ENCODE peak calls at places on chromosomes 11 and 22, in eight cellular contexts. C is body of pancreas, S is spleen, I is K562, U is esophagus muscularis mucosa, P is pancreas, O is adrenal gland, R is stomach. B is an unnamed sample. For H3K4me1, the result is how much of the 10 kb centered on the place peaks cover.

GRCh38 chr11:116605543-116605942 is 167.2 kb downstream of the BUD13 start:
- DNase-seq in S (no peak), I (peak), U (no peak), R (peak), O (peak), P (peak), C (no peak), B (no peak)

GRCh38 chr11:119470316-119471266 is 47.6 kb upstream of the THY1 start:
- DNase-seq in O (peak), C (no peak), R (no peak), P (no peak), I (no peak), S (no peak), U (peak), B (no peak)

GRCh38 chr11:68543594-68543993 is 83.0 kb downstream of the PPP6R3 start:
- DNase-seq in P (no peak), O (no peak), C (no peak), I (no peak), R (no peak), U (no peak), S (no peak), B (no peak)

GRCh38 chr22:37192741-37193140 is 4.7 kb upstream of the C1QTNF6 start:
- DNase-seq in C (no peak), S (no peak), U (no peak), O (no peak), R (no peak), I (no peak), P (no peak), B (no peak)

GRCh38 chr22:19648419-19648929 is 65.8 kb upstream of the SEPTIN5 start:
- DNase-seq in P (no peak), O (no peak), U (no peak), R (no peak), C (no peak), I (peak), S (no peak), B (no peak)

GRCh38 chr11:88284306-88285057 is 53.1 kb downstream of the CTSC start:
- DNase-seq in S (no peak), I (no peak), U (no peak), R (no peak), C (no peak), O (no peak), P (no peak), B (no peak)

GRCh38 chr11:118304227-118304808 is at the start of gene CD3E:
- DNase-seq in I (no peak), O (no peak), U (no peak), R (no peak), C (no peak), S (peak), P (no peak), B (no peak)

GRCh38 chr11:57174656-57175055 is 7.1 kb upstream of the LRRC55 start:
- DNase-seq in I (no peak), C (no peak), P (no peak), R (no peak), O (no peak), U (no peak), S (no peak), B (no peak)

GRCh38 chr22:37044634-37045625 is 6.6 kb upstream of the KCTD17 start:
- DNase-seq in U (no peak), P (no peak), C (no peak), O (no peak), I (no peak), S (no peak), R (no peak), B (no peak)

GRCh38 chr11:13831707-13832106 is 130.8 kb upstream of the SPON1 start:
- DNase-seq in C (peak), I (no peak), U (peak), P (no peak), O (no peak), R (no peak), S (no peak), B (no peak)

GRCh38 chr11:102853055-102853454 is 9.6 kb upstream of the MMP3 start:
- DNase-seq in O (no peak), R (no peak), U (no peak), I (no peak), S (no peak), C (no peak), P (no peak), B (no peak)

GRCh38 chr11:123494195-123495050 is 64.4 kb downstream of the GRAMD1B start:
- DNase-seq in C (no peak), O (peak), R (no peak), S (no peak), I (no peak), P (no peak), U (no peak), B (no peak)

GRCh38 chr11:116697011-116697410 is 75.8 kb downstream of the BUD13 start:
- DNase-seq in P (no peak), C (no peak), S (peak), R (no peak), I (no peak), U (peak), O (no peak), B (no peak)

GRCh38 chr22:37571258-37571991 is 8.5 kb downstream of the LGALS2 start:
- DNase-seq in U (no peak), P (no peak), I (no peak), R (no peak), O (no peak), S (no peak), C (peak), B (no peak)

GRCh38 chr22:40758390-40758789 is 60.8 kb downstream of the SLC25A17 start:
- DNase-seq in U (no peak), O (no peak), I (no peak), R (no peak), S (no peak), C (no peak), P (no peak), B (no peak)

GRCh38 chr11:114610550-114610949 is 15.0 kb upstream of the NXPE4 start:
- DNase-seq in P (no peak), C (no peak), U (peak), I (no peak), R (no peak), S (no peak), O (no peak), B (no peak)

GRCh38 chr22:26845016-26845728 is 187.8 kb downstream of the MIAT start:
- DNase-seq in P (no peak), O (no peak), S (no peak), R (no peak), I (no peak), C (no peak), U (no peak), B (no peak)

GRCh38 chr11:18171377-18172000 is 1.1 kb upstream of the MRGPRX4 start:
- DNase-seq in C (no peak), S (no peak), P (no peak), R (no peak), U (no peak), O (peak), I (peak), B (no peak)

GRCh38 chr11:16603890-16604783 is 134.3 kb upstream of the C11orf58 start:
- DNase-seq in O (peak), C (peak), I (peak), R (peak), U (no peak), S (peak), P (peak), B (peak)

GRCh38 chr11:7422544-7423331 is 62.6 kb upstream of the OLFML1 start:
- DNase-seq in P (no peak), I (no peak), S (no peak), C (no peak), O (no peak), R (no peak), U (peak), B (no peak)

GRCh38 chr22:40855104-40855959 is 1.1 kb downstream of the ST13 start:
- DNase-seq in C (no peak), U (no peak), O (no peak), S (no peak), I (no peak), R (no peak), P (no peak), B (no peak)

GRCh38 chr22:43001271-43002197 is 13.4 kb downstream of the PACSIN2 start:
- DNase-seq in R (no peak), U (no peak), O (no peak), I (no peak), S (no peak), P (no peak), C (no peak), B (peak)

GRCh38 chr11:67434395-67434881 is 3.0 kb downstream of the PTPRCAP start:
- DNase-seq in R (no peak), I (no peak), S (peak), O (no peak), P (no peak), U (no peak), C (no peak), B (no peak)
- H3K4me1 ChIP-seq in R (under half), I (half or more), S (half or more), O (under half), P (under half), U (under half), C (under half), B (under half)

GRCh38 chr11:6350070-6350469 is 29.8 kb upstream of the CAVIN3 start:
- DNase-seq in R (no peak), U (no peak), I (no peak), C (no peak), P (no peak), O (no peak), S (no peak), B (no peak)
- H3K27ac ChIP-seq in R (no peak), U (no peak), I (no peak), C (no peak), P (no peak), O (no peak), S (no peak), B (no peak)

GRCh38 chr11:26996056-26996455 is 2.1 kb downstream of the FIBIN start:
- DNase-seq in S (no peak), O (no peak), I (no peak), C (no peak), R (no peak), P (no peak), U (no peak), B (no peak)

GRCh38 chr11:26993965-26994446 is at the start of gene FIBIN:
- DNase-seq in R (no peak), C (peak), I (no peak), O (no peak), S (peak), U (no peak), P (no peak), B (peak)

GRCh38 chr11:26987726-26988125 is 6.2 kb upstream of the FIBIN start:
- DNase-seq in P (no peak), S (no peak), C (no peak), I (no peak), O (no peak), U (no peak), R (no peak), B (no peak)

GRCh38 chr11:26994579-26995210 is 783 bp downstream of the FIBIN start:
- DNase-seq in I (no peak), C (peak), U (no peak), P (peak), S (peak), O (no peak), R (no peak), B (peak)

DNA sequence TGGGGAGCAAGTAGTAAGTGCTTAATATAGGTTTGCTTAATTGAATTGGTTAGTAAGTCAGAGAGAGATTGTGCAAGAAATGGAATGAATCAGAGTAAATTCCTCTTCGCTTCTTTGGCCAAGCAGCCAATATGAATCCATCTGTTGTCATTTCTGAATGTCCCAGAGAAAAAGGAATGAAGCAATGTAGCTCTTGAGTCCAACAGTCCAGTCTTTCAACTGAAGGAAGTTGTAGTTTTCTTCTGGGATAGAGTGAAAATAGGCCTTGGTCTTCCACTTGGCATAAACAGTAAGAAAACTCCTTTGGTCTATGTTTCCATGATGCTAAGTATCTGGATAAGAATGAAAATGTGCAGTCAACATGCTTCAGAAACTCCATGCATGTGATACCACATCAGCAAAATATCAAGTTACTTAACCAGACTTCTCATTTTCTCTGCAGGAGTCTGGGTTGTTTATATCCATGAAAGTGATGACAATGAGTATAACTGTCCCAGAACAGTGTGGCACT is 1.8 kb upstream of the FIBIN start:
- DNase-seq in I (no peak), R (no peak), O (no peak), P (no peak), U (no peak), C (no peak), S (no peak), B (no peak)
- H3K4me3 ChIP-seq in I (no peak), R (no peak), O (no peak), P (no peak), U (no peak), C (no peak), S (no peak), B (no peak)

DNA sequence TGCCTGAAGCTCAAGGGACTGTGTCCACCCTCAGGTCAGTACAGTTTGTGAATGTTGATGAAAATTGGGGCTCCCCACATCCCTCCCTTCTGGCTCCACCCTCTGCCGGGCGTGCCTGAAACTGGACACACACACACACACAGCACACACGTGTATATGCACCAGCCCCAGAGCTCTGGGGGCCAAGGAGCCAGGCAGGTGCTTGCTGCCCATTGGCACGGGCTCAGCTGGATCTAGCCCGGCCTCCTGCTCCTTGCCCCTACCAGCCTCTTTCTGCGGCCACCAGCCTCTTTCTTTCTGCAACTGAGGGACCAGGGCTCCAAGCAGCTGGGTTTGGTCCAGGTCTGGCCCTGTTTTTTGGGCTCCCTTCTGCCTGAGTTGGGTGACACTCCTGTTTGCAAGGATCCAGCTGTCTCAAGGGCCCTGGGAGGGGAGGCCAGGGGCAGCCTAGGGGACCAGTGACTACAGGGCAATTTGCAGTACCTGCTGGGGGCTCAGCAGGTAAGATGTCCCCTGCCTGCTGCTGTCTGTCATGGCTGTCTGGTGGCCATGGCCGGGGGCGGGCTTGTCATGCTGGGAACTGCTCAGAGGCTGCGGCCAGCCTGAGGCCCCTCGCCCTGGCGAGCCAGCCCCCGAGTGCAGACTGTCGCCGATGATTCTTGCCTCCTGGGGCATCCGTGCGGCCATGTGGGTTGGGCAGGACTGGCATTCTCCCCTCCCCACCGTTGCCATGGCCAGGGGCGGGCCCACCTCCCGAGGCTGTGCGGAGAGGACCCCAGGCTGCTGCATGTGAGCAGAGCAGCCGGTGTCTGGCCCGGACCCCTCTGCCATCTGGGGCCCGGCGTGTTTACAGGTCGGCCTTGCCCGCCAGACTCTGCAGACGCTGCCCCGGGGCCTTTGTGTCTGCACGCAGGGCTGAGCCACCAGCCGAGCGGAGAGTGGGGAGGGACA is 51.5 kb upstream of the PPARA start:
- DNase-seq in P (no peak), O (no peak), C (no peak), S (no peak), U (no peak), I (no peak), R (no peak), B (no peak)
- H3K4me1 ChIP-seq in P (under half), O (half or more), C (half or more), S (half or more), U (half or more), I (under half), R (half or more), B (half or more)

GRCh38 chr11:12556155-12556554 is 118.1 kb upstream of the TEAD1 start:
- DNase-seq in S (no peak), U (peak), C (no peak), R (no peak), P (no peak), O (no peak), I (no peak), B (no peak)
- H3K27ac ChIP-seq in S (peak), U (peak), C (no peak), R (peak), P (no peak), O (no peak), I (no peak), B (no peak)

GRCh38 chr11:128492903-128493569 is 94.3 kb downstream of the ETS1 start:
- DNase-seq in C (no peak), R (no peak), P (no peak), U (no peak), O (no peak), S (no peak), I (no peak), B (no peak)

GRCh38 chr11:128491195-128491936 is 96.0 kb downstream of the ETS1 start:
- DNase-seq in C (no peak), P (no peak), S (no peak), R (no peak), U (no peak), O (no peak), I (no peak), B (no peak)

GRCh38 chr11:128493570-128493965 is 93.8 kb downstream of the ETS1 start:
- DNase-seq in O (no peak), S (no peak), I (no peak), R (no peak), U (no peak), P (no peak), C (no peak), B (no peak)

GRCh38 chr11:128494418-128495332 is 92.7 kb downstream of the ETS1 start:
- DNase-seq in U (no peak), S (no peak), P (no peak), C (no peak), R (no peak), I (no peak), O (no peak), B (no peak)

DNA sequence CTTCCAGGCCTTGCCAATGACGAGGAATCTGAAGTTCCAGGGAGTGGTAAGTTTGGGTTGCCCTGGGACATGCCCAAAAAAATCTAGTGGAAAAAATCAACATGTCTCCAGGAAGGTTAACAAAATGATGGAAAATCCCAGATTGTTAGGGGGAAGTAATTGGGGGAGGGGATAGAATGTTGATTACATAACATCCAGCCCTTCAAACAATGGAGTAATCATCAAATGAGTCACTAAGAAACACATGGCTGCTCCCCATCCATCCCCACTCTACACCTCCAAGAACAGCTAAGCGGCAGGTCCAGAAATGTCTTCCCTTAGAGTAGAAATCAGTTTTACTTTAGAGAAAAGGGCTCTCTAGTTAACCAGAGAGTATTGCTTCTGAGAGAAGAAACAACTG is 94.9 kb downstream of the ETS1 start:
- DNase-seq in R (no peak), P (no peak), S (no peak), U (no peak), C (no peak), I (no peak), O (no peak), B (no peak)
- H3K4me3 ChIP-seq in R (no peak), P (no peak), S (no peak), U (no peak), C (no peak), I (no peak), O (no peak), B (no peak)

B was measured in lower lobe of right lung.